ENCODE peak calls at places on chromosomes 12 and 14, in five cellular contexts. D, J, O, Q and Z are unnamed samples.
A peak's percentile ranks its signal among the peaks of the same experiment; 100 is the strongest.

GRCh38 chr12:117433878-117434277 is 72.5 kb upstream of the NOS1 start:
- DNase-seq in D (no peak), J (no peak), O (no peak), Q (no peak), Z (no peak)

GRCh38 chr12:3315201-3315661 is 175.8 kb upstream of the PRMT8 start:
- DNase-seq in D (no peak), J (no peak), O (peak; percentile 72), Q (peak; percentile 73), Z (peak; percentile 43)

GRCh38 chr14:103550451-103551337 is 11.8 kb downstream of the BAG5 start:
- DNase-seq in D (peak; percentile 88), J (no peak), O (no peak), Q (no peak), Z (no peak)

GRCh38 chr14:72516936-72517408 is 376.9 kb downstream of the DPF3 start:
- DNase-seq in D (peak; percentile 87), J (no peak), O (peak; percentile 89), Q (peak; percentile 90), Z (peak; percentile 92)

GRCh38 chr12:1041478-1041877 is 50.5 kb downstream of the ERC1 start:
- DNase-seq in D (no peak), J (no peak), O (peak; percentile 19), Q (no peak), Z (no peak)

GRCh38 chr12:55727643-55728184 is 1.1 kb downstream of the CD63 start:
- DNase-seq in D (peak; percentile 96), J (no peak), O (no peak), Q (no peak), Z (peak; percentile 69)

GRCh38 chr12:110371408-110372055 is 32.0 kb downstream of the ANAPC7 start:
- DNase-seq in D (peak; percentile 83), J (no peak), O (no peak), Q (no peak), Z (no peak)

GRCh38 chr14:20469242-20469889 is at the start of gene PNP:
- DNase-seq in D (peak; percentile 98), J (peak; percentile 31), O (peak; percentile 91), Q (peak; percentile 82), Z (peak; percentile 92)

GRCh38 chr14:38838049-38838978 is 264.7 kb downstream of the SEC23A start:
- DNase-seq in D (no peak), J (no peak), O (no peak), Q (no peak), Z (no peak)

GRCh38 chr12:88305491-88305890 is 163.4 kb downstream of the TMTC3 start:
- DNase-seq in D (no peak), J (no peak), O (peak; percentile 74), Q (no peak), Z (no peak)

GRCh38 chr12:91478500-91478899 is 295.9 kb upstream of the DCN start:
- DNase-seq in D (no peak), J (no peak), O (no peak), Q (no peak), Z (no peak)

GRCh38 chr12:13952096-13952495 is 29.3 kb downstream of the GRIN2B start:
- DNase-seq in D (no peak), J (no peak), O (no peak), Q (no peak), Z (no peak)

GRCh38 chr14:90871605-90872233 is 55.5 kb upstream of the TTC7B start:
- DNase-seq in D (no peak), J (no peak), O (peak; percentile 80), Q (peak; percentile 55), Z (peak; percentile 53)

GRCh38 chr12:100539209-100539608 is 34.3 kb upstream of the GAS2L3 start:
- DNase-seq in D (no peak), J (no peak), O (peak; percentile 40), Q (peak; percentile 43), Z (peak; percentile 64)

GRCh38 chr12:2804390-2805145 is 7.9 kb upstream of the ITFG2 start:
- DNase-seq in D (no peak), J (no peak), O (peak; percentile 68), Q (peak; percentile 74), Z (peak; percentile 83)

GRCh38 chr12:62021808-62022207 is 238.4 kb upstream of the USP15 start:
- DNase-seq in D (no peak), J (no peak), O (no peak), Q (no peak), Z (no peak)
- TF ChIP-seq CTCF in D (no peak), J (no peak), O (no peak), Q (no peak), Z (no peak)

DNA sequence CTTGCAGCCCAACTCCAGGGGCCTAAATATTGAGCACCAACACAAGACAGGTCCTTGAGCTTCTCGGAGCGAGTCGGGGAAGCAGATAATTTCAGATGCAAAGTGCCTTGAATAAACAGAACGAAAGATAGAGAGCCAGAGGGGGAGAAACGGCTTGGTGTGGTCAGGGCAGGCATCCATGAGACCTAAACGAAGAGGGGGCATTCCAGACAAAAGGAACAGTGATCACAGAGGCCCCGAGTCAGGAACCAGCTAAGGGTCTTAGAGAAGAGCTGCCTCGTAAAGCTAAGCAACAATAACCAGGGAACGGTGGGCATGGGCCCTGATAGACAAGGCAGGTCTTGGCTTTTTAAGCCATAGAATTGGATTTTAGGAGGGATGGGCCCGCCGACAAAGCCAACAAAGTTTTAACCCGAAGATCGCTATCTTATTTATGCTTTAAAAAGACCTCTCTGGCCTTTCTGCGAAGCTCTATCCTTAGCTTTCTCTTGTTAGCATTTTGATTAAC is 421 bp upstream of the ACADS start:
- DNase-seq in D (no peak), J (no peak), O (no peak), Q (peak; percentile 3), Z (no peak)
- H3K4me3 ChIP-seq in D (no peak overlapping the region), J (peak overlapping the region; percentile 53), O (peak overlapping the region; percentile 62), Q (peak overlapping the region; percentile 47), Z (peak overlapping the region; percentile 60)

DNA sequence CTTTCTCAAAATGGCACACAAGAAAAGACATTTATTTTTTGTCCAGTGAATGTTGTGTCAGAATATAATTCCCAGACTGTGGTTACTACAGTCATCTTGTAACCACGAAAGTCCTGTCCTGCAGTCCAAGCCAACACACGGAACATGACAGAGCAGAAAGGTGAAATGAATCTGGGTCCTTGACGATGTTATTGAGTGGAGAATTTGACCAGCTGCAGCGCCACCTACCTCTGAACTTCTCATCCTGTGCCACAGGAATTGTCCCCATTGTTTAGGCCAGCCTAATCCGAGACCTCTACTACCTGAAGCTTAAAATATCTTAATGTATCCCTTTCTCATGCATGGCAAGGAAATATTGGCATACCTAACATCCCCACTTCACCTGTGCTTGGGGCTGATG is 64.1 kb upstream of the OTX2 start:
- DNase-seq in D (no peak), J (no peak), O (peak; percentile 0), Q (no peak), Z (no peak)
- TF ChIP-seq CTCF in D (no peak), J (no peak), O (peak; percentile 6), Q (no peak), Z (no peak)

GRCh38 chr12:11565752-11566151 is 83.7 kb upstream of the ETV6 start:
- DNase-seq in D (no peak), J (no peak), O (no peak), Q (no peak), Z (no peak)
- H3K4me3 ChIP-seq in D (no peak overlapping the region), J (no peak overlapping the region), O (no peak overlapping the region), Q (no peak overlapping the region), Z (no peak overlapping the region)

DNA sequence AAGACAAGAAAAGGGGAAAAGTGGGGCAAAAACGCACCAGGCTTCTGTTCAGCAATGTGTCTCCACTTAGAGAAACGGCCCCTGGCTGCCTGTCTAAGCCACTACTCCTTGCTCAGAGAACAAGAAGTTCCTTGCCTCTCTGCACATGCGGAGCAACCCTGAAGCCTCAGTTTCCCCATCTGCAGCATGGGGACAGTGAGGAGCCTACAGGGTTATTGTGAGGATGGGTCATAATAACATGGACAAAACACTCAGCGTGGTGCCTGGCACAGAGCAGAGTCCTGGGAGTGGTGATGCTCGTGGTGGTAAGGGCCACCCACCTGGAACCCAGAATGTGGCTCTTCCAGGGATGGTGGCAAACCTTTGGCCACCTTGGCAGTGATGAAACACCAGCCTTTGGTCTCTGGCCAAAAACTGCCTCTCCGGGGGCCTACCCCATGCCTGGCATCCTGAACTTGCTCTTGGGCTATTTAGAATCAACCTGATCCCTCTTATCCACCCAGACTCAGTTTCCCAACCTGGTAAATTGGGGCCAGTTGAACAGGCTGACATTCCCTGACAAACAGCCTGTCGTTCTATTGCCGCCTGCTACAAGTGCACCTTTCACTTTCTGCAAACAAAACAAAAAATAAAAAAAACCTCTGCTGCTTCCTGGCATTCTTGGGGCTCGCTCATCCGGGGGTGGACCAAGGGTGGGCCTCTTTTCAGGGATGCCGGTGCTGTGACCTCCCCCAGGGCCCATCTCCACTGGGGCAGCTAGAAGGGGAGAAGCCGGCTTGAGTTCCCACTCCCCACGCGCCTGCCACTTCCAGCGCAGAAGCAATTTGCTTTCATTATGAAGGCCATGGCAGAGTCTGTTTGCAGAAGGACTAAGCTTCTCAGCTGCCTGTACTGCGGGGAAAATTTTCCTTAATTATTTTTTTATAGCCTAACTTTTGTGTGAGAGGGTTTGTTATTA is 56.4 kb upstream of the DLK1 start:
- DNase-seq in D (no peak), J (no peak), O (no peak), Q (no peak), Z (no peak)
- TF ChIP-seq CTCF in D (no peak), J (no peak), O (no peak), Q (no peak), Z (peak; percentile 2)

GRCh38 chr14:101834387-101835165 is 73.1 kb downstream of the PPP2R5C start:
- DNase-seq in D (no peak), J (no peak), O (peak; percentile 40), Q (no peak), Z (peak; percentile 42)
- H3K4me3 ChIP-seq in D (no peak overlapping the region), J (no peak overlapping the region), O (no peak overlapping the region), Q (no peak overlapping the region), Z (no peak overlapping the region)